ENCODE peak calls at places on chromosomes 4 and X, in nine cellular contexts. One of them, this sample, is unnamed.

GRCh38 chrX:77431227-77431626 is 16.0 kb upstream of the FGF16 start:
- DNase-seq in DND-41: peak; percentile 4
- DNase-seq in CD8-positive, alpha-beta T cell: no peak
- DNase-seq in suprapubic skin: no peak
- DNase-seq in body of pancreas: peak; percentile 27
- DNase-seq in HCT116: no peak
- DNase-seq in lower lobe of right lung: no peak
- DNase-seq in neural progenitor cell: no peak
- DNase-seq in A549: no peak
- DNase-seq in this sample: no peak

GRCh38 chrX:133544105-133544504 is 128.8 kb upstream of the GPC4 start:
- DNase-seq in HCT116: peak; percentile 67
- DNase-seq in CD8-positive, alpha-beta T cell: no peak
- DNase-seq in body of pancreas: peak; percentile 68
- DNase-seq in neural progenitor cell: no peak
- DNase-seq in suprapubic skin: no peak
- DNase-seq in lower lobe of right lung: no peak
- DNase-seq in A549: peak; percentile 58
- DNase-seq in DND-41: no peak
- DNase-seq in this sample: no peak

GRCh38 chr4:148141536-148141935 is 300.7 kb downstream of the NR3C2 start:
- DNase-seq in lower lobe of right lung: no peak
- DNase-seq in HCT116: no peak
- DNase-seq in A549: no peak
- DNase-seq in body of pancreas: no peak
- DNase-seq in CD8-positive, alpha-beta T cell: no peak
- DNase-seq in neural progenitor cell: no peak
- DNase-seq in suprapubic skin: no peak
- DNase-seq in DND-41: no peak
- DNase-seq in this sample: no peak

GRCh38 chrX:145817666-145818521 is at the start of gene SLITRK2:
- DNase-seq in neural progenitor cell: peak; percentile 58
- DNase-seq in body of pancreas: peak; percentile 7
- DNase-seq in suprapubic skin: no peak
- DNase-seq in lower lobe of right lung: no peak
- DNase-seq in CD8-positive, alpha-beta T cell: no peak
- DNase-seq in HCT116: no peak
- DNase-seq in DND-41: no peak
- DNase-seq in A549: no peak
- DNase-seq in this sample: no peak

GRCh38 chrX:103656623-103657022 is 27.8 kb downstream of the TCEAL1 start:
- DNase-seq in suprapubic skin: no peak
- DNase-seq in DND-41: no peak
- DNase-seq in HCT116: peak; percentile 60
- DNase-seq in CD8-positive, alpha-beta T cell: no peak
- DNase-seq in body of pancreas: no peak
- DNase-seq in A549: peak; percentile 88
- DNase-seq in lower lobe of right lung: no peak
- DNase-seq in neural progenitor cell: no peak
- DNase-seq in this sample: peak; percentile 71

GRCh38 chrX:65596270-65596669 is 61.7 kb upstream of the LAS1L start:
- DNase-seq in suprapubic skin: no peak
- DNase-seq in lower lobe of right lung: no peak
- DNase-seq in neural progenitor cell: no peak
- DNase-seq in A549: no peak
- DNase-seq in HCT116: no peak
- DNase-seq in DND-41: peak; percentile 65
- DNase-seq in CD8-positive, alpha-beta T cell: no peak
- DNase-seq in body of pancreas: peak; percentile 27
- DNase-seq in this sample: no peak

GRCh38 chrX:139448996-139449395 is 81.5 kb upstream of the F9 start:
- DNase-seq in A549: no peak
- DNase-seq in CD8-positive, alpha-beta T cell: no peak
- DNase-seq in DND-41: no peak
- DNase-seq in body of pancreas: no peak
- DNase-seq in HCT116: no peak
- DNase-seq in lower lobe of right lung: no peak
- DNase-seq in neural progenitor cell: no peak
- DNase-seq in suprapubic skin: no peak
- DNase-seq in this sample: no peak

GRCh38 chr4:57013529-57014120 is 34.9 kb downstream of the POLR2B start:
- DNase-seq in neural progenitor cell: no peak
- DNase-seq in lower lobe of right lung: no peak
- DNase-seq in A549: no peak
- DNase-seq in HCT116: no peak
- DNase-seq in CD8-positive, alpha-beta T cell: no peak
- DNase-seq in DND-41: no peak
- DNase-seq in body of pancreas: no peak
- DNase-seq in suprapubic skin: no peak
- DNase-seq in this sample: no peak

GRCh38 chr4:146437778-146438177 is 84.0 kb downstream of the SLC10A7 start:
- DNase-seq in DND-41: no peak
- DNase-seq in body of pancreas: no peak
- DNase-seq in lower lobe of right lung: no peak
- DNase-seq in suprapubic skin: no peak
- DNase-seq in A549: no peak
- DNase-seq in HCT116: no peak
- DNase-seq in CD8-positive, alpha-beta T cell: no peak
- DNase-seq in neural progenitor cell: no peak
- DNase-seq in this sample: no peak
- H3K4me1 ChIP-seq in DND-41: no peaks in the 10 kb centered on the region
- H3K4me1 ChIP-seq in body of pancreas: no peaks in the 10 kb centered on the region
- H3K4me1 ChIP-seq in lower lobe of right lung: no peaks in the 10 kb centered on the region
- H3K4me1 ChIP-seq in suprapubic skin: no peaks in the 10 kb centered on the region
- H3K4me1 ChIP-seq in A549: peaks cover 5% of the 10 kb centered on the region
- H3K4me1 ChIP-seq in HCT116: no peaks in the 10 kb centered on the region
- H3K4me1 ChIP-seq in CD8-positive, alpha-beta T cell: no peaks in the 10 kb centered on the region
- H3K4me1 ChIP-seq in neural progenitor cell: peaks cover 3% of the 10 kb centered on the region
- H3K4me1 ChIP-seq in this sample: peaks cover 3% of the 10 kb centered on the region

DNA sequence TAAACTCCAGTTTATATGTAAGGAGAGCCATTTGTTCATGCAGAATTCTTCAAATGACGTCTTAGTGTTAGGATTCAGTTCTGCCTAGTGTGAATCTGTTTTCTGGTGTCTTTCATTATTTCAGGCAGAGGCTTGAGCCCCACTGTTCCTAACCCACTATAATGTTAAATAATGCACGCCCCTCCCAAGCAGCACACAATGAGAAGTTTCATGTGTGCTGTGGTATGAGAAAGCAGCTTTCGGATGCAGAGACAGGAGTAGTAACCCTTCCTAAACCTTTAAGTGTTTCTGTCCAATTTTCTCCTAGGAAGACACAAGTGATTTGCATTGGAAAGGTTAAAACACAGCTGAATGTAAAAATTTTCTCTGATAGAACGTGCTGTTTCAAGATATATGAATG is 54.5 kb downstream of the TRIM2 start:
- DNase-seq in neural progenitor cell: peak; percentile 45
- DNase-seq in lower lobe of right lung: no peak
- DNase-seq in A549: no peak
- DNase-seq in HCT116: no peak
- DNase-seq in suprapubic skin: no peak
- DNase-seq in CD8-positive, alpha-beta T cell: no peak
- DNase-seq in DND-41: no peak
- DNase-seq in body of pancreas: no peak
- DNase-seq in this sample: no peak
- H3K4me1 ChIP-seq in neural progenitor cell: peaks cover 37% of the 10 kb centered on the region
- H3K4me1 ChIP-seq in lower lobe of right lung: no peaks in the 10 kb centered on the region
- H3K4me1 ChIP-seq in A549: peaks cover 8% of the 10 kb centered on the region
- H3K4me1 ChIP-seq in HCT116: no peaks in the 10 kb centered on the region
- H3K4me1 ChIP-seq in suprapubic skin: peaks cover 24% of the 10 kb centered on the region
- H3K4me1 ChIP-seq in CD8-positive, alpha-beta T cell: no peaks in the 10 kb centered on the region
- H3K4me1 ChIP-seq in DND-41: no peaks in the 10 kb centered on the region
- H3K4me1 ChIP-seq in body of pancreas: no peaks in the 10 kb centered on the region
- H3K4me1 ChIP-seq in this sample: no peaks in the 10 kb centered on the region

GRCh38 chr4:153074501-153075255 is 129.6 kb upstream of the TRIM2 start:
- DNase-seq in DND-41: no peak
- DNase-seq in lower lobe of right lung: no peak
- DNase-seq in body of pancreas: no peak
- DNase-seq in CD8-positive, alpha-beta T cell: no peak
- DNase-seq in A549: no peak
- DNase-seq in neural progenitor cell: no peak
- DNase-seq in HCT116: no peak
- DNase-seq in suprapubic skin: no peak
- DNase-seq in this sample: no peak
- H3K4me1 ChIP-seq in DND-41: peaks cover 5% of the 10 kb centered on the region
- H3K4me1 ChIP-seq in lower lobe of right lung: no peaks in the 10 kb centered on the region
- H3K4me1 ChIP-seq in body of pancreas: no peaks in the 10 kb centered on the region
- H3K4me1 ChIP-seq in CD8-positive, alpha-beta T cell: peaks cover 2% of the 10 kb centered on the region
- H3K4me1 ChIP-seq in A549: no peaks in the 10 kb centered on the region
- H3K4me1 ChIP-seq in neural progenitor cell: peaks cover 31% of the 10 kb centered on the region
- H3K4me1 ChIP-seq in HCT116: no peaks in the 10 kb centered on the region
- H3K4me1 ChIP-seq in suprapubic skin: no peaks in the 10 kb centered on the region
- H3K4me1 ChIP-seq in this sample: no peaks in the 10 kb centered on the region

DNA sequence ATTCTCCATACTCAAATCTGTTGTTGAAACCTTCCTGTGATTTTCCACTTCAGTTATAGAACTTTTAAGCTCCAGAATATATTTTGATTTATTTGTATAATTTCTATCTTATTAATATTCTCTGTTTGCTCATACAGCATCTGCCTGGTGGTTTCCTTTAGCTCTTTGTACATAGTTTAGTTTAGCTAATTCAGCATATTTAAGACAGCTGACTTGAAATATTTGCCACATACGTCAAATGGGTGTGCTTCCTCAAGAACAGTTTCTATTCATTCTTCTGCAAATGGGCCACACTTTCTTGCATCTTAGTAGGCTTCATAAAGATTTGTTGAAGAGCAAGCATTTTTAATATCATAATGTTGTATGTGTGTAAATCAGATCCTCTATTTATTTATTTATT is 101.8 kb downstream of the MAGEC1 start:
- DNase-seq in suprapubic skin: no peak
- DNase-seq in body of pancreas: no peak
- DNase-seq in A549: no peak
- DNase-seq in HCT116: no peak
- DNase-seq in CD8-positive, alpha-beta T cell: no peak
- DNase-seq in lower lobe of right lung: no peak
- DNase-seq in DND-41: no peak
- DNase-seq in neural progenitor cell: no peak
- DNase-seq in this sample: no peak
- H3K4me1 ChIP-seq in suprapubic skin: no peaks in the 10 kb centered on the region
- H3K4me1 ChIP-seq in body of pancreas: no peaks in the 10 kb centered on the region
- H3K4me1 ChIP-seq in A549: no peaks in the 10 kb centered on the region
- H3K4me1 ChIP-seq in HCT116: no peaks in the 10 kb centered on the region
- H3K4me1 ChIP-seq in CD8-positive, alpha-beta T cell: no peaks in the 10 kb centered on the region
- H3K4me1 ChIP-seq in lower lobe of right lung: no peaks in the 10 kb centered on the region
- H3K4me1 ChIP-seq in DND-41: no peaks in the 10 kb centered on the region
- H3K4me1 ChIP-seq in neural progenitor cell: no peaks in the 10 kb centered on the region
- H3K4me1 ChIP-seq in this sample: no peaks in the 10 kb centered on the region

DNA sequence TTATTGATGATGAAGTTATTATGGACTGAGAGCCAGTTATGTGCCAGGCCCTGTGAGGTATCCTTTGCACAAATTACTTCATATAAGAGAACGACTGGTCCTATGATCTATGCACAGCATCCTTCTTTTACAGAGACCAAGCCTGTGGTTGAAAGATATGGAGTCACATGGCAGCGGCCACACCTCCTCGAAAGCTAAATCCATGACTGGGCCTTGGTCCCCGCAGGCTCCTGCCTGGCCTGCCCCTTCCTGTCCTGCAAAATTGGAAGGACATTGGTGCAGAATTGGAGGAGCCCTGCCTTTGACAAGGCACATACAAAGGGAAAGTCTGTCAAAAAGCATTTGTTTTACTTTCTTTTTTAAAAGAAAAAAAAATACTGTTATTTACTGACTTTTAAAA is 18.3 kb downstream of the SORBS2 start:
- DNase-seq in lower lobe of right lung: no peak
- DNase-seq in DND-41: no peak
- DNase-seq in A549: no peak
- DNase-seq in CD8-positive, alpha-beta T cell: no peak
- DNase-seq in body of pancreas: no peak
- DNase-seq in suprapubic skin: no peak
- DNase-seq in neural progenitor cell: no peak
- DNase-seq in HCT116: no peak
- DNase-seq in this sample: no peak
- H3K4me1 ChIP-seq in lower lobe of right lung: peaks cover 8% of the 10 kb centered on the region
- H3K4me1 ChIP-seq in DND-41: no peaks in the 10 kb centered on the region
- H3K4me1 ChIP-seq in A549: peaks cover 22% of the 10 kb centered on the region
- H3K4me1 ChIP-seq in CD8-positive, alpha-beta T cell: no peaks in the 10 kb centered on the region
- H3K4me1 ChIP-seq in body of pancreas: peaks cover 43% of the 10 kb centered on the region
- H3K4me1 ChIP-seq in suprapubic skin: peaks cover 3% of the 10 kb centered on the region
- H3K4me1 ChIP-seq in neural progenitor cell: peaks cover 2% of the 10 kb centered on the region
- H3K4me1 ChIP-seq in HCT116: peaks cover 3% of the 10 kb centered on the region
- H3K4me1 ChIP-seq in this sample: peaks cover 13% of the 10 kb centered on the region

GRCh38 chr4:101262683-101263082 is 84.6 kb downstream of the PPP3CA start:
- DNase-seq in neural progenitor cell: peak; percentile 24
- DNase-seq in lower lobe of right lung: no peak
- DNase-seq in CD8-positive, alpha-beta T cell: no peak
- DNase-seq in body of pancreas: no peak
- DNase-seq in DND-41: no peak
- DNase-seq in HCT116: no peak
- DNase-seq in suprapubic skin: no peak
- DNase-seq in A549: no peak
- DNase-seq in this sample: no peak
- H3K4me1 ChIP-seq in neural progenitor cell: peaks cover 31% of the 10 kb centered on the region
- H3K4me1 ChIP-seq in lower lobe of right lung: peaks cover 37% of the 10 kb centered on the region
- H3K4me1 ChIP-seq in CD8-positive, alpha-beta T cell: peaks cover 12% of the 10 kb centered on the region
- H3K4me1 ChIP-seq in body of pancreas: peaks cover 19% of the 10 kb centered on the region
- H3K4me1 ChIP-seq in DND-41: no peaks in the 10 kb centered on the region
- H3K4me1 ChIP-seq in HCT116: peaks cover 12% of the 10 kb centered on the region
- H3K4me1 ChIP-seq in suprapubic skin: peaks cover 12% of the 10 kb centered on the region
- H3K4me1 ChIP-seq in A549: peaks cover 49% of the 10 kb centered on the region
- H3K4me1 ChIP-seq in this sample: peaks cover 29% of the 10 kb centered on the region